ENCODE peak calls at places on chromosomes 16 and 17, in four cellular contexts. One of them, this sample, is unnamed.
A peak's percentile ranks its signal among the peaks of the same experiment; 100 is the strongest.

GRCh38 chr17:30229012-30229411 is 6.5 kb downstream of the SLC6A4 start:
- DNase-seq in SK-N-MC: no peak
- DNase-seq in fibroblast of lung: no peak
- DNase-seq in astrocyte: no peak
- DNase-seq in this sample: peak; percentile 52

GRCh38 chr16:11386791-11387546 is 41.7 kb downstream of the RMI2 start:
- DNase-seq in SK-N-MC: no peak
- DNase-seq in fibroblast of lung: no peak
- DNase-seq in astrocyte: no peak
- DNase-seq in this sample: no peak

GRCh38 chr17:51510940-51511339 is 250.6 kb downstream of the UTP18 start:
- DNase-seq in SK-N-MC: no peak
- DNase-seq in fibroblast of lung: no peak
- DNase-seq in astrocyte: no peak
- DNase-seq in this sample: no peak

GRCh38 chr17:44997733-44998520 is 29.8 kb upstream of the C1QL1 start:
- DNase-seq in SK-N-MC: no peak
- DNase-seq in fibroblast of lung: peak; percentile 56
- DNase-seq in astrocyte: no peak
- DNase-seq in this sample: no peak

GRCh38 chr17:44628234-44629188 is 27.8 kb upstream of the MEIOC start:
- DNase-seq in SK-N-MC: no peak
- DNase-seq in fibroblast of lung: peak; percentile 44
- DNase-seq in astrocyte: no peak
- DNase-seq in this sample: no peak

GRCh38 chr17:73722163-73722562 is 77.9 kb upstream of the SDK2 start:
- DNase-seq in SK-N-MC: no peak
- DNase-seq in fibroblast of lung: no peak
- DNase-seq in astrocyte: no peak
- DNase-seq in this sample: no peak

GRCh38 chr16:85935957-85936760 is 37.2 kb downstream of the IRF8 start:
- DNase-seq in SK-N-MC: no peak
- DNase-seq in fibroblast of lung: no peak
- DNase-seq in astrocyte: peak; percentile 39
- DNase-seq in this sample: no peak

GRCh38 chr17:35129973-35130351 is 8.5 kb downstream of the FNDC8 start:
- DNase-seq in SK-N-MC: no peak
- DNase-seq in fibroblast of lung: peak; percentile 38
- DNase-seq in astrocyte: no peak
- DNase-seq in this sample: no peak

GRCh38 chr17:59423903-59424302 is 92.4 kb downstream of the YPEL2 start:
- DNase-seq in SK-N-MC: no peak
- DNase-seq in fibroblast of lung: no peak
- DNase-seq in astrocyte: no peak
- DNase-seq in this sample: no peak

GRCh38 chr16:3950343-3951193 is 70.1 kb upstream of the CREBBP start:
- DNase-seq in SK-N-MC: no peak
- DNase-seq in fibroblast of lung: peak; percentile 99
- DNase-seq in astrocyte: peak; percentile 94
- DNase-seq in this sample: peak; percentile 52

GRCh38 chr17:31653710-31654109 is 205.3 kb downstream of the COPRS start:
- DNase-seq in SK-N-MC: no peak
- DNase-seq in fibroblast of lung: peak; percentile 21
- DNase-seq in astrocyte: no peak
- DNase-seq in this sample: no peak

GRCh38 chr17:338442-339192 is 14.0 kb downstream of the RPH3AL start:
- DNase-seq in SK-N-MC: no peak
- DNase-seq in fibroblast of lung: no peak
- DNase-seq in astrocyte: no peak
- DNase-seq in this sample: no peak

GRCh38 chr17:50836826-50837225 is 1.4 kb downstream of the WFIKKN2 start:
- DNase-seq in SK-N-MC: no peak
- DNase-seq in fibroblast of lung: no peak
- DNase-seq in astrocyte: no peak
- DNase-seq in this sample: no peak

GRCh38 chr16:56294599-56294998 is 103.3 kb downstream of the GNAO1 start:
- DNase-seq in SK-N-MC: no peak
- DNase-seq in fibroblast of lung: peak; percentile 24
- DNase-seq in astrocyte: peak; percentile 92
- DNase-seq in this sample: peak; percentile 34

GRCh38 chr16:11389631-11390565 is 44.6 kb downstream of the RMI2 start:
- DNase-seq in SK-N-MC: no peak
- DNase-seq in fibroblast of lung: no peak
- DNase-seq in astrocyte: no peak
- DNase-seq in this sample: no peak

GRCh38 chr16:21598676-21599157 is 660 bp upstream of the METTL9 start:
- DNase-seq in SK-N-MC: no peak
- DNase-seq in fibroblast of lung: no peak
- DNase-seq in astrocyte: no peak
- DNase-seq in this sample: peak; percentile 6

GRCh38 chr17:12727881-12728280 is 61.4 kb upstream of the ARHGAP44 start:
- DNase-seq in SK-N-MC: no peak
- DNase-seq in fibroblast of lung: peak; percentile 33
- DNase-seq in astrocyte: no peak
- DNase-seq in this sample: no peak

GRCh38 chr17:21463779-21464407 is 87.7 kb downstream of the KCNJ12 start:
- DNase-seq in SK-N-MC: no peak
- DNase-seq in fibroblast of lung: no peak
- DNase-seq in astrocyte: no peak
- DNase-seq in this sample: no peak
- TF ChIP-seq EZH2 in SK-N-MC: no peak
- TF ChIP-seq EZH2 in fibroblast of lung: no peak
- TF ChIP-seq EZH2 in astrocyte: peak; percentile 83
- TF ChIP-seq EZH2 in this sample: no peak

GRCh38 chr17:57530026-57530425 is 215.1 kb downstream of the CCDC182 start:
- DNase-seq in SK-N-MC: no peak
- DNase-seq in fibroblast of lung: no peak
- DNase-seq in astrocyte: no peak
- DNase-seq in this sample: no peak

GRCh38 chr17:57527437-57528083 is 217.5 kb downstream of the CCDC182 start:
- DNase-seq in SK-N-MC: no peak
- DNase-seq in fibroblast of lung: no peak
- DNase-seq in astrocyte: no peak
- DNase-seq in this sample: no peak

GRCh38 chr17:57531078-57531477 is 214.0 kb downstream of the CCDC182 start:
- DNase-seq in SK-N-MC: no peak
- DNase-seq in fibroblast of lung: no peak
- DNase-seq in astrocyte: no peak
- DNase-seq in this sample: no peak

GRCh38 chr17:57530508-57530907 is 214.6 kb downstream of the CCDC182 start:
- DNase-seq in SK-N-MC: no peak
- DNase-seq in fibroblast of lung: no peak
- DNase-seq in astrocyte: no peak
- DNase-seq in this sample: no peak

DNA sequence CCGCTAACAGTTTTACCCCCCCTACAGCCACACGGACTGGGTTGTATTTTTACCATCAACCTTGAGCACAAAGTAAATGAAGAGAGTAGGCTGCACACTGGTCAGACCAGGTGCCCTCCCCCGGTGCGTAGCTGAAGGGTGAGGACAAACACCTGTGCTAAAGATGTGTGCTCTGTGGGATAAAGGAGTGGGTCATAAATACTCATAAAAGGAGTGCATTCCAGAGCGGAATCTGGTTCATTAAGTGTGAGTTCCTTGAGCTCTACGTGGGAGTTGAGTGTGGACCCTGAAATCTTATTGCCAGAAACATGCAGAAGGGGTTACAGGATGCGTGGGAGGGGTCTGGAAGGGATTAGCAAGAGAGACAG is 217.0 kb downstream of the CCDC182 start:
- DNase-seq in SK-N-MC: no peak
- DNase-seq in fibroblast of lung: no peak
- DNase-seq in astrocyte: no peak
- DNase-seq in this sample: no peak
- H3K36me3 ChIP-seq in SK-N-MC: no peaks in the 10 kb centered on the region
- H3K36me3 ChIP-seq in fibroblast of lung: no peaks in the 10 kb centered on the region
- H3K36me3 ChIP-seq in astrocyte: no peaks in the 10 kb centered on the region
- H3K36me3 ChIP-seq in this sample: no peaks in the 10 kb centered on the region

DNA sequence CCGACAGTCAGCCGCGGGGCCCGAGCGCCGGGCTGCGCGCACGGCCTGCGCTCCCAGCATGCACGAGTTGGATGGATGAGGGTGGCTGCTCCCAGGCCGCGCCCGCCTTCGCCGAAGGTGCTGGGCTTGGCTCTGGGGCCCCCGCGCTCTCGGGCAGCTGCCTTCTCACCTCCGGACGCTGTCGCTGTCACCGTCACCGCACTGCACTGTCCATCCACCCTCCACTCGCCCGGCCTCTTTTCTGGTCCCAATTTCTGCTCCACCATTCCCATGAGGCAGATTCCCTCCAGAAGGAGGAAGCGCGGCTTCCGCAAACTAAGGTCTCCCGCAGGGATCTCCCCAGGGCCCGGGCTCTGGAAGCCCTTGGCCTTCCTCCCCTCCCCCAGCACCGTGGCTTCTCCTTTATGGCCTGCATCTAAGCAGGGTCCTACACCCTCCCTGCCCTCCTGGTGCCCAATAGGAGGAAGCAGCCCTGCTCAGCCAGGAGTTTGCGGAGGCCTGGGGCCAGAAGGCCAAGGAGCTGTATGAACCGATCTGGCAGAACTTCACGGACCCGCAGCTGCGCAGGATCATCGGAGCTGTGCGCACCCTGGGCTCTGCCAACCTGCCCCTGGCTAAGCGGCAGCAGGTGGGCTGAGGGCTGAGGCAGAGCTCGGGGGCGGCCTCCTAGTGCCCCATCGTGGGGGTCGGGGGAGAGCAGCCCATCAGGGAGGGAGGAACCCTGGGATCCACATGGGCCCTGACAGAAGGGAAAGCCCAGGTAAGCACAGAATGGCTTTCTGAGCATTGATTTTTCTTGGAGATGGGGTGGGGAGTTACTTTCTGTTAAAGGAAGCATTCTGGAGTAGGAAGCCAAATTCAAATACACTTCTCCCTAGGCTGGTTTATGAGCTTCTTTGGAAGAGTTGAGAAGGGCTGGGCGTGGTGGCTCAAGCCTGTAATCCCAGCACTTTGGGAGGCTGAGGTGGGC is 895 bp downstream of the ACE start:
- DNase-seq in SK-N-MC: no peak
- DNase-seq in fibroblast of lung: no peak
- DNase-seq in astrocyte: no peak
- DNase-seq in this sample: no peak
- TF ChIP-seq EZH2 in SK-N-MC: no peak
- TF ChIP-seq EZH2 in fibroblast of lung: no peak
- TF ChIP-seq EZH2 in astrocyte: no peak
- TF ChIP-seq EZH2 in this sample: no peak

GRCh38 chr17:27511921-27512320 is 55.7 kb downstream of the KSR1 start:
- DNase-seq in SK-N-MC: no peak
- DNase-seq in fibroblast of lung: no peak
- DNase-seq in astrocyte: no peak
- DNase-seq in this sample: no peak

GRCh38 chr17:27512511-27513346 is 56.5 kb downstream of the KSR1 start:
- DNase-seq in SK-N-MC: no peak
- DNase-seq in fibroblast of lung: peak; percentile 76
- DNase-seq in astrocyte: no peak
- DNase-seq in this sample: no peak

GRCh38 chr17:27513849-27514248 is 57.6 kb downstream of the KSR1 start:
- DNase-seq in SK-N-MC: no peak
- DNase-seq in fibroblast of lung: no peak
- DNase-seq in astrocyte: no peak
- DNase-seq in this sample: no peak

GRCh38 chr17:27518048-27518447 is 61.8 kb downstream of the KSR1 start:
- DNase-seq in SK-N-MC: no peak
- DNase-seq in fibroblast of lung: no peak
- DNase-seq in astrocyte: no peak
- DNase-seq in this sample: no peak

GRCh38 chr17:27514595-27515413 is 58.6 kb downstream of the KSR1 start:
- DNase-seq in SK-N-MC: no peak
- DNase-seq in fibroblast of lung: no peak
- DNase-seq in astrocyte: no peak
- DNase-seq in this sample: no peak
- H3K36me3 ChIP-seq in SK-N-MC: no peaks in the 10 kb centered on the region
- H3K36me3 ChIP-seq in fibroblast of lung: no peaks in the 10 kb centered on the region
- H3K36me3 ChIP-seq in astrocyte: no peaks in the 10 kb centered on the region
- H3K36me3 ChIP-seq in this sample: no peaks in the 10 kb centered on the region

DNA sequence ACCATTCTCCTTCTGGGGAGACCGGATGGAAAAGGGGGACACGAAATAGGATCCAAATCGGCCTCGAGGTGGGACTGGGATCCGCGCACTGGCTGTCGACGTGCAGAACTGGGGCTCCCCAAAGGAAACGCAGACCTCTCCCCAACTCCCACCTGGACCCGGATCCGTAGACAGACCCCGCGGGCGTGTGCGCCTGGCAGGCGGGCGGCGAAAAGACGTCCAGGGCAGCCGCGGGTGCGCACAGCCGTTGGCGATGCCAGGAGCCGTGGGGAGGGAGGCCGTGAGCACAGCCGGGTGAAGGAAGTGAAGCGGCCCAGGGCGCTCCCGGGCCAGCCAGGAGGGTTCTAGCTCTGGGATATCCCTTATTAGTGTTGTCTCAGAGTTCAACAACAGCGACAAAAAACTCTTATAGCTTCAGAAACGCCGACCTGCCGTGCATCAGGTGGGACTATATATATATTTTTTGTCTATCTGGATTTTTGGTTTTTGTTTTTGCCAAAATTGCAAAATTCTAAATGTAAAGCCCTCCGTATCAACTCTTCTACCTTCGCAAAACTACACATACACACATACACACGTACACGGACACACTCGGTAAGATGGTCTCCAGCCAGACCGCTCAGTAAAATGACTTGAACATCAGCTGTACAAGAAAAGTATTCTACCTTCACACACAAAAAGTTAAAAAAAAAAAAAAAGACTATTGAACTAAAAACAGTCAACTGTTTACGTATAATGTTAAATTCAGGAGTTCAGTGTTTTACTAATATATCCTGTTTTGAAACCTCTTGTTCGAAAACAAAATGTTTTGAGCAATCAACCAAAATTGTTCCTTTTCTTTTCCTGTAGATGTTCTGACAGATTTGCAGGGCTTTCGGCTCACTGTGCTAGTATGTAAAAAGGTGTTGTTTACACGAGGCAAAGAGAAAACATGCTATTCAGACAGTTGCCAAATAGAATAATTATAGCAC is 5.2 kb upstream of the AATF start:
- DNase-seq in SK-N-MC: no peak
- DNase-seq in fibroblast of lung: peak; percentile 34
- DNase-seq in astrocyte: no peak
- DNase-seq in this sample: no peak
- TF ChIP-seq EZH2 in SK-N-MC: peak; percentile 64
- TF ChIP-seq EZH2 in fibroblast of lung: peak; percentile 92
- TF ChIP-seq EZH2 in astrocyte: no peak
- TF ChIP-seq EZH2 in this sample: peak; percentile 78

GRCh38 chr16:70324998-70325765 is 21.5 kb upstream of the DDX19A start:
- DNase-seq in SK-N-MC: no peak
- DNase-seq in fibroblast of lung: no peak
- DNase-seq in astrocyte: no peak
- DNase-seq in this sample: no peak

GRCh38 chr16:70320121-70320520 is 21.1 kb downstream of the DDX19B start:
- DNase-seq in SK-N-MC: no peak
- DNase-seq in fibroblast of lung: no peak
- DNase-seq in astrocyte: no peak
- DNase-seq in this sample: no peak
- H3K36me3 ChIP-seq in SK-N-MC: no peaks in the 10 kb centered on the region
- H3K36me3 ChIP-seq in fibroblast of lung: peaks cover 4% of the 10 kb centered on the region
- H3K36me3 ChIP-seq in astrocyte: peaks cover 14% of the 10 kb centered on the region
- H3K36me3 ChIP-seq in this sample: peaks cover 4% of the 10 kb centered on the region

GRCh38 chr17:48646183-48647102 is 20.3 kb upstream of the HOXB9 start:
- DNase-seq in SK-N-MC: no peak
- DNase-seq in fibroblast of lung: no peak
- DNase-seq in astrocyte: no peak
- DNase-seq in this sample: no peak
- TF ChIP-seq EZH2 in SK-N-MC: no peak
- TF ChIP-seq EZH2 in fibroblast of lung: peak; percentile 64
- TF ChIP-seq EZH2 in astrocyte: peak; percentile 85
- TF ChIP-seq EZH2 in this sample: no peak

GRCh38 chr17:28907709-28908475 is 5.0 kb upstream of the DHRS13 start:
- DNase-seq in SK-N-MC: no peak
- DNase-seq in fibroblast of lung: peak; percentile 66
- DNase-seq in astrocyte: no peak
- DNase-seq in this sample: no peak
- H3K36me3 ChIP-seq in SK-N-MC: peaks cover 69% of the 10 kb centered on the region
- H3K36me3 ChIP-seq in fibroblast of lung: peaks cover 28% of the 10 kb centered on the region
- H3K36me3 ChIP-seq in astrocyte: peaks cover 58% of the 10 kb centered on the region
- H3K36me3 ChIP-seq in this sample: peaks cover 40% of the 10 kb centered on the region

This sample was measured in mammary epithelial cell.